ENCODE peak calls at places on chromosome 14, in four cellular contexts. One of them, this sample, is unnamed.

GRCh38 chr14:31913370-31913769 is 163.7 kb upstream of the ARHGAP5 start:
- DNase-seq in stimulated activated CD8-positive, alpha-beta memory T cell treated with anti-CD3 and anti-CD28 coated beads, Interleukin-15, amount 100 ng/mL, for 4 hours: no peak
- DNase-seq in lung: no peak
- DNase-seq in adrenal gland: no peak
- DNase-seq in this sample: no peak

GRCh38 chr14:57974896-57975295 is 109.0 kb upstream of the SLC35F4 start:
- DNase-seq in adrenal gland: no peak
- DNase-seq in stimulated activated CD8-positive, alpha-beta memory T cell treated with anti-CD3 and anti-CD28 coated beads, Interleukin-15, amount 100 ng/mL, for 4 hours: no peak
- DNase-seq in lung: no peak
- DNase-seq in this sample: no peak

GRCh38 chr14:91031668-91032067 is 28.8 kb downstream of the RPS6KA5 start:
- DNase-seq in stimulated activated CD8-positive, alpha-beta memory T cell treated with anti-CD3 and anti-CD28 coated beads, Interleukin-15, amount 100 ng/mL, for 4 hours: no peak
- DNase-seq in lung: no peak
- DNase-seq in adrenal gland: no peak
- DNase-seq in this sample: no peak

GRCh38 chr14:27409936-27410335 is 812.1 kb upstream of the NOVA1 start:
- DNase-seq in stimulated activated CD8-positive, alpha-beta memory T cell treated with anti-CD3 and anti-CD28 coated beads, Interleukin-15, amount 100 ng/mL, for 4 hours: no peak
- DNase-seq in adrenal gland: no peak
- DNase-seq in lung: no peak
- DNase-seq in this sample: no peak

GRCh38 chr14:95468416-95469133 is 47.9 kb downstream of the SYNE3 start:
- DNase-seq in lung: no peak
- DNase-seq in stimulated activated CD8-positive, alpha-beta memory T cell treated with anti-CD3 and anti-CD28 coated beads, Interleukin-15, amount 100 ng/mL, for 4 hours: no peak
- DNase-seq in adrenal gland: no peak
- DNase-seq in this sample: no peak

GRCh38 chr14:22978487-22978837 is 3.9 kb downstream of the AJUBA start:
- DNase-seq in lung: no peak
- DNase-seq in adrenal gland: no peak
- DNase-seq in stimulated activated CD8-positive, alpha-beta memory T cell treated with anti-CD3 and anti-CD28 coated beads, Interleukin-15, amount 100 ng/mL, for 4 hours: no peak
- DNase-seq in this sample: no peak

GRCh38 chr14:67359319-67359774 is 257 bp downstream of the ATP6V1D start:
- DNase-seq in stimulated activated CD8-positive, alpha-beta memory T cell treated with anti-CD3 and anti-CD28 coated beads, Interleukin-15, amount 100 ng/mL, for 4 hours: no peak
- DNase-seq in adrenal gland: peak
- DNase-seq in lung: peak
- DNase-seq in this sample: no peak

GRCh38 chr14:91313154-91313850 is 68.8 kb upstream of the GPR68 start:
- DNase-seq in adrenal gland: no peak
- DNase-seq in lung: no peak
- DNase-seq in stimulated activated CD8-positive, alpha-beta memory T cell treated with anti-CD3 and anti-CD28 coated beads, Interleukin-15, amount 100 ng/mL, for 4 hours: no peak
- DNase-seq in this sample: no peak

GRCh38 chr14:76386922-76387782 is 11.2 kb downstream of the ESRRB start:
- DNase-seq in adrenal gland: peak
- DNase-seq in lung: peak
- DNase-seq in stimulated activated CD8-positive, alpha-beta memory T cell treated with anti-CD3 and anti-CD28 coated beads, Interleukin-15, amount 100 ng/mL, for 4 hours: no peak
- DNase-seq in this sample: peak

GRCh38 chr14:88553886-88554457 is 835 bp downstream of the PTPN21 start:
- DNase-seq in lung: no peak
- DNase-seq in stimulated activated CD8-positive, alpha-beta memory T cell treated with anti-CD3 and anti-CD28 coated beads, Interleukin-15, amount 100 ng/mL, for 4 hours: no peak
- DNase-seq in adrenal gland: no peak
- DNase-seq in this sample: no peak

GRCh38 chr14:23095196-23096108 is at the start of gene C14orf119:
- DNase-seq in adrenal gland: peak
- DNase-seq in stimulated activated CD8-positive, alpha-beta memory T cell treated with anti-CD3 and anti-CD28 coated beads, Interleukin-15, amount 100 ng/mL, for 4 hours: no peak
- DNase-seq in lung: peak
- DNase-seq in this sample: peak

GRCh38 chr14:25041484-25041883 is 8.5 kb downstream of the STXBP6 start:
- DNase-seq in adrenal gland: no peak
- DNase-seq in lung: no peak
- DNase-seq in stimulated activated CD8-positive, alpha-beta memory T cell treated with anti-CD3 and anti-CD28 coated beads, Interleukin-15, amount 100 ng/mL, for 4 hours: no peak
- DNase-seq in this sample: no peak

GRCh38 chr14:54782803-54783659 is 119.6 kb downstream of the GCH1 start:
- DNase-seq in lung: no peak
- DNase-seq in adrenal gland: peak
- DNase-seq in stimulated activated CD8-positive, alpha-beta memory T cell treated with anti-CD3 and anti-CD28 coated beads, Interleukin-15, amount 100 ng/mL, for 4 hours: no peak
- DNase-seq in this sample: no peak

GRCh38 chr14:100856056-100856950 is 30.4 kb downstream of the MEG3 start:
- DNase-seq in lung: no peak
- DNase-seq in adrenal gland: no peak
- DNase-seq in stimulated activated CD8-positive, alpha-beta memory T cell treated with anti-CD3 and anti-CD28 coated beads, Interleukin-15, amount 100 ng/mL, for 4 hours: no peak
- DNase-seq in this sample: no peak

GRCh38 chr14:65277027-65277426 is 135.5 kb upstream of the FUT8 start:
- DNase-seq in adrenal gland: no peak
- DNase-seq in lung: no peak
- DNase-seq in stimulated activated CD8-positive, alpha-beta memory T cell treated with anti-CD3 and anti-CD28 coated beads, Interleukin-15, amount 100 ng/mL, for 4 hours: no peak
- DNase-seq in this sample: no peak

GRCh38 chr14:35335388-35336092 is 43.4 kb downstream of the PSMA6 start:
- DNase-seq in lung: no peak
- DNase-seq in adrenal gland: peak
- DNase-seq in stimulated activated CD8-positive, alpha-beta memory T cell treated with anti-CD3 and anti-CD28 coated beads, Interleukin-15, amount 100 ng/mL, for 4 hours: no peak
- DNase-seq in this sample: peak

GRCh38 chr14:94346841-94347240 is 23.7 kb upstream of the SERPINA6 start:
- DNase-seq in lung: no peak
- DNase-seq in adrenal gland: no peak
- DNase-seq in stimulated activated CD8-positive, alpha-beta memory T cell treated with anti-CD3 and anti-CD28 coated beads, Interleukin-15, amount 100 ng/mL, for 4 hours: no peak
- DNase-seq in this sample: no peak

This sample was measured in ovary.